ENCODE peak calls at places on chromosomes 2 and 18, in four cellular contexts. O is IMR-90, R is GM23338, M is Peyer's patch. K is an unnamed sample. For H3K36me3, the result is how much of the 10 kb centered on the place peaks cover.

GRCh38 chr2:220077488-220077887 is 450.1 kb downstream of the SLC4A3 start:
- DNase-seq in M (no peak), O (peak), R (no peak), K (no peak)

GRCh38 chr18:48627216-48627615 is 88.4 kb downstream of the CTIF start:
- DNase-seq in M (no peak), O (peak), R (no peak), K (no peak)

GRCh38 chr18:8516391-8517250 is 92.6 kb upstream of the RAB12 start:
- DNase-seq in R (no peak), M (no peak), O (peak), K (no peak)

GRCh38 chr2:202043473-202043872 is 9.8 kb downstream of the FZD7 start:
- DNase-seq in R (no peak), M (no peak), O (peak), K (no peak)

GRCh38 chr2:96264656-96265348 is 995 bp downstream of the TMEM127 start:
- DNase-seq in O (peak), M (peak), R (peak), K (no peak)

GRCh38 chr2:236776695-236777251 is 207.1 kb downstream of the ACKR3 start:
- DNase-seq in R (no peak), M (no peak), O (peak), K (no peak)

GRCh38 chr2:30655211-30655610 is 152.0 kb downstream of the CAPN13 start:
- DNase-seq in M (no peak), O (peak), R (no peak), K (no peak)

GRCh38 chr2:160141419-160141818 is 58.7 kb downstream of the ITGB6 start:
- DNase-seq in R (no peak), O (no peak), M (no peak), K (no peak)

GRCh38 chr2:68835636-68836035 is 35.6 kb downstream of the BMP10 start:
- DNase-seq in M (no peak), O (no peak), R (no peak), K (no peak)

GRCh38 chr2:165428996-165429395 is 40.5 kb upstream of the CSRNP3 start:
- DNase-seq in O (no peak), R (no peak), M (no peak), K (no peak)

GRCh38 chr2:47198985-47199451 is 43.9 kb upstream of the STPG4 start:
- DNase-seq in M (no peak), R (no peak), O (peak), K (no peak)

GRCh38 chr2:43762286-43762685 is 11.6 kb upstream of the DYNC2LI1 start:
- DNase-seq in R (no peak), O (peak), M (no peak), K (no peak)

GRCh38 chr2:165277295-165277694 is 38.1 kb downstream of the SCN2A start:
- DNase-seq in O (peak), R (no peak), M (no peak), K (no peak)

GRCh38 chr2:94873362-94874276 is 2.4 kb downstream of the TEKT4 start:
- DNase-seq in R (peak), O (no peak), M (no peak), K (no peak)

GRCh38 chr2:237647176-237648015 is 20.0 kb downstream of the LRRFIP1 start:
- DNase-seq in O (no peak), R (no peak), M (peak), K (no peak)

GRCh38 chr18:58359226-58360019 is 269.5 kb downstream of the ALPK2 start:
- DNase-seq in O (peak), M (no peak), R (no peak), K (no peak)

GRCh38 chr2:132489150-132489549 is 72.5 kb downstream of the GPR39 start:
- DNase-seq in M (no peak), O (peak), R (peak), K (peak)

GRCh38 chr2:225190987-225191386 is 148.7 kb upstream of the DOCK10 start:
- DNase-seq in M (no peak), O (peak), R (no peak), K (no peak)

GRCh38 chr2:167964650-167965404 is 282.6 kb downstream of the STK39 start:
- DNase-seq in M (no peak), O (peak), R (peak), K (no peak)

GRCh38 chr18:63808125-63808524 is 32.9 kb downstream of the SERPINB7 start:
- DNase-seq in O (no peak), M (no peak), R (no peak), K (no peak)

GRCh38 chr18:13614701-13615288 is 111.6 kb downstream of the FAM210A start:
- DNase-seq in R (no peak), O (no peak), M (peak), K (peak)

GRCh38 chr18:72114801-72115594 is 429.1 kb downstream of the CBLN2 start:
- DNase-seq in R (no peak), M (no peak), O (no peak), K (no peak)

GRCh38 chr2:228474466-228474865 is 293.0 kb upstream of the SPHKAP start:
- DNase-seq in O (no peak), M (no peak), R (no peak), K (no peak)

GRCh38 chr18:22559414-22560282 is 141.9 kb upstream of the CTAGE1 start:
- DNase-seq in M (peak), R (peak), O (peak), K (peak)

GRCh38 chr18:3502650-3503049 is 52.7 kb downstream of the TGIF1 start:
- DNase-seq in M (no peak), O (no peak), R (no peak), K (no peak)

GRCh38 chr2:71703981-71704545 is 250.7 kb downstream of the DYSF start:
- DNase-seq in R (no peak), M (no peak), O (no peak), K (peak)

GRCh38 chr18:70758780-70759179 is 469.9 kb downstream of the SOCS6 start:
- DNase-seq in O (no peak), R (no peak), M (no peak), K (no peak)

GRCh38 chr2:202278036-202278760 is 12.6 kb downstream of the NOP58 start:
- DNase-seq in O (peak), R (no peak), M (no peak), K (no peak)

GRCh38 chr2:142868281-142868762 is 9.1 kb upstream of the KYNU start:
- DNase-seq in R (no peak), O (no peak), M (peak), K (peak)

GRCh38 chr18:76524900-76525698 is 30.1 kb upstream of the ZNF516 start:
- DNase-seq in M (no peak), O (peak), R (peak), K (no peak)

GRCh38 chr2:12558519-12558918 is 158.2 kb upstream of the TRIB2 start:
- DNase-seq in R (no peak), O (no peak), M (no peak), K (no peak)

GRCh38 chr18:56869189-56869777 is 218.1 kb downstream of the WDR7 start:
- DNase-seq in M (no peak), R (peak), O (peak), K (no peak)

GRCh38 chr2:190912731-190913130 is 32.1 kb downstream of the GLS start:
- DNase-seq in R (no peak), M (no peak), O (peak), K (no peak)
- H3K36me3 ChIP-seq in R (under half), M (under half), O (under half), K (under half)

GRCh38 chr18:28177828-28178635 is 1.1 kb upstream of the CDH2 start:
- DNase-seq in R (peak), M (no peak), O (peak), K (peak)
- H3K4me3 ChIP-seq in R (peak), M (peak), O (peak), K (peak)

GRCh38 chr18:6951336-6952090 is 166.1 kb downstream of the LAMA1 start:
- DNase-seq in M (no peak), O (no peak), R (peak), K (no peak)
- H3K36me3 ChIP-seq in M (under half), O (under half), R (under half), K (under half)

GRCh38 chr2:182522930-182523541 is 96.2 kb upstream of the PDE1A start:
- DNase-seq in O (no peak), M (no peak), R (no peak), K (no peak)

GRCh38 chr2:182521453-182522427 is 94.9 kb upstream of the PDE1A start:
- DNase-seq in M (no peak), O (no peak), R (no peak), K (no peak)

DNA sequence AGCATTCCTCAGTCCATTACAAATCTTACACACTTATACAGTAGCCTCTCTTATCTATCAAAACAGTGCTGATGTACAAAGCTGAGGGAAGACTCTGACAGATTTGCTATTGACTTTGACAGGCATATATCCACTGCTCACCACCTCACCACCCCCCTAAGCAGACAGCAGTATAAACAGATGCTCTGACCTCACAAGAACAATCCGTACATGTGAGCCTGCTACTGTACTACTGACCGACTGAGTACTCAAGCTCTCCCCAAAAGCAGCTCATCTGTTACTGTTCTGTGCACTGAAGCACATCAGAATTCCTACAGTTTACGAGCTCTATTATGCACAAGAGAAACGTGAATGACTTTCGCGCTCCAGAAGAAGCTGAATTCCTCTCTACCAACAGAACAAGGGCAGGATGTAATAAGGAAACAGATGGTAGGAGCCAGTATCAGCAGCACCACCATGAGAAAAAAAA is 95.6 kb upstream of the PDE1A start:
- DNase-seq in R (no peak), O (no peak), M (no peak), K (no peak)
- H3K4me3 ChIP-seq in R (no peak), O (no peak), M (no peak), K (peak)

DNA sequence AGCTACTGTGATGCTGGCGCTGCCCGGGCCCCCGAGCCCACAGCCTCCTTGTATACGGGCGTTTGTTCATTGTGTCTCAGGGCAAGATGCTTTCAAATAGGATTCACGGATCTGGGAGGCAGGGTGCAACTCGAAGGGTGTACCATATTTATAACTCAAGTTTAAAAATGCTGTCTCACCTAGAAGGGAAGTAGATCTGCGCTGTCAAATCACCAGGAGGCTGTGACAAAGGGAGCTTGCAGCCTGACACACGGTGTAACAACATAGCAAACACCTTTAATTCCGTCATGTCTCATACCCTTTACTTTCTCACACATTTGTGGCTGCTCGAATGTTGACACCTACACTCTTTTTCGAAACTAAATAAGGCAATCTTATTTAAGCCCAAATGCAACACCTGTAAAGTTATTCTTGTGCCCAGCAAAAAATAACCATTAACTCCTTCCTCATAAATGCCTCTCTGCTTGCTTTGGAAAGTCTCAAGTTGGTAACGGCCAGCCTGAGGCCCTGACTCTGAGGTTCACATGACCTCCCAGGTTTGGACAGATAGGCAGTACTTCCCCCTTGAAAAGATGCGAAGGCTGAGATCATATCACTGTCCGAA is 11.7 kb downstream of the ZEB2 start:
- DNase-seq in O (no peak), M (no peak), R (no peak), K (peak)
- H3K36me3 ChIP-seq in O (under half), M (under half), R (under half), K (under half)

GRCh38 chr2:137964859-137965459 is 686 bp downstream of the HNMT start:
- DNase-seq in R (no peak), M (no peak), O (no peak), K (no peak)
- H3K4me3 ChIP-seq in R (peak), M (peak), O (peak), K (peak)